ENCODE peak calls at places on chromosome 16, in six cellular contexts. One of them, this sample, is unnamed.
A peak's percentile ranks its signal among the peaks of the same experiment; 100 is the strongest.

GRCh38 chr16:13793788-13794461 is 126.0 kb upstream of the ERCC4 start:
- DNase-seq in testis: no peak
- DNase-seq in osteoblast: no peak
- DNase-seq in aorta: peak; percentile 68
- DNase-seq in cardiac muscle cell: no peak
- DNase-seq in CD8-positive, alpha-beta memory T cell: no peak
- DNase-seq in this sample: no peak

GRCh38 chr16:68287276-68288251 is 23.2 kb downstream of the SLC7A6OS start:
- DNase-seq in CD8-positive, alpha-beta memory T cell: peak; percentile 63
- DNase-seq in testis: peak; percentile 39
- DNase-seq in osteoblast: peak; percentile 96
- DNase-seq in cardiac muscle cell: peak; percentile 89
- DNase-seq in aorta: peak; percentile 90
- DNase-seq in this sample: no peak

GRCh38 chr16:15434425-15435215 is at the start of gene BMERB1:
- DNase-seq in osteoblast: peak; percentile 93
- DNase-seq in aorta: peak; percentile 87
- DNase-seq in cardiac muscle cell: peak; percentile 82
- DNase-seq in CD8-positive, alpha-beta memory T cell: peak; percentile 50
- DNase-seq in testis: peak; percentile 74
- DNase-seq in this sample: peak; percentile 93

GRCh38 chr16:27699540-27699939 is 149.6 kb downstream of the KATNIP start:
- DNase-seq in cardiac muscle cell: no peak
- DNase-seq in testis: no peak
- DNase-seq in CD8-positive, alpha-beta memory T cell: no peak
- DNase-seq in osteoblast: no peak
- DNase-seq in aorta: no peak
- DNase-seq in this sample: no peak

GRCh38 chr16:68980695-68981315 is 124.6 kb upstream of the HAS3 start:
- DNase-seq in testis: no peak
- DNase-seq in osteoblast: no peak
- DNase-seq in aorta: no peak
- DNase-seq in CD8-positive, alpha-beta memory T cell: no peak
- DNase-seq in cardiac muscle cell: no peak
- DNase-seq in this sample: no peak

GRCh38 chr16:78902291-78902690 is 698.2 kb downstream of the MAF start:
- DNase-seq in testis: no peak
- DNase-seq in cardiac muscle cell: no peak
- DNase-seq in aorta: no peak
- DNase-seq in CD8-positive, alpha-beta memory T cell: no peak
- DNase-seq in osteoblast: no peak
- DNase-seq in this sample: no peak

GRCh38 chr16:12260647-12261262 is 284.2 kb downstream of the SNX29 start:
- DNase-seq in osteoblast: peak; percentile 29
- DNase-seq in testis: peak; percentile 25
- DNase-seq in CD8-positive, alpha-beta memory T cell: no peak
- DNase-seq in aorta: no peak
- DNase-seq in cardiac muscle cell: peak; percentile 50
- DNase-seq in this sample: peak; percentile 85

GRCh38 chr16:27925612-27926011 is 137.9 kb downstream of the GSG1L start:
- DNase-seq in cardiac muscle cell: no peak
- DNase-seq in testis: no peak
- DNase-seq in osteoblast: no peak
- DNase-seq in aorta: no peak
- DNase-seq in CD8-positive, alpha-beta memory T cell: no peak
- DNase-seq in this sample: no peak

GRCh38 chr16:48347191-48347860 is 37.9 kb downstream of the SIAH1 start:
- DNase-seq in aorta: no peak
- DNase-seq in osteoblast: peak; percentile 62
- DNase-seq in CD8-positive, alpha-beta memory T cell: no peak
- DNase-seq in testis: no peak
- DNase-seq in cardiac muscle cell: no peak
- DNase-seq in this sample: no peak

GRCh38 chr16:2786061-2786825 is 1.1 kb downstream of the PRSS33 start:
- DNase-seq in cardiac muscle cell: no peak
- DNase-seq in osteoblast: peak; percentile 79
- DNase-seq in testis: no peak
- DNase-seq in aorta: peak; percentile 41
- DNase-seq in CD8-positive, alpha-beta memory T cell: peak; percentile 32
- DNase-seq in this sample: peak; percentile 44

GRCh38 chr16:85399583-85400284 is 213.4 kb upstream of the GSE1 start:
- DNase-seq in aorta: no peak
- DNase-seq in osteoblast: no peak
- DNase-seq in testis: peak; percentile 12
- DNase-seq in CD8-positive, alpha-beta memory T cell: peak; percentile 38
- DNase-seq in cardiac muscle cell: no peak
- DNase-seq in this sample: no peak

GRCh38 chr16:52090080-52090479 is 456.9 kb downstream of the TOX3 start:
- DNase-seq in cardiac muscle cell: no peak
- DNase-seq in osteoblast: no peak
- DNase-seq in testis: no peak
- DNase-seq in CD8-positive, alpha-beta memory T cell: no peak
- DNase-seq in aorta: no peak
- DNase-seq in this sample: no peak

GRCh38 chr16:80265624-80266306 is 275.0 kb upstream of the DYNLRB2 start:
- DNase-seq in CD8-positive, alpha-beta memory T cell: no peak
- DNase-seq in osteoblast: no peak
- DNase-seq in testis: no peak
- DNase-seq in aorta: no peak
- DNase-seq in cardiac muscle cell: no peak
- DNase-seq in this sample: no peak

GRCh38 chr16:66130296-66130910 is 236.1 kb upstream of the CDH5 start:
- DNase-seq in osteoblast: peak; percentile 79
- DNase-seq in CD8-positive, alpha-beta memory T cell: no peak
- DNase-seq in testis: no peak
- DNase-seq in cardiac muscle cell: peak; percentile 93
- DNase-seq in aorta: no peak
- DNase-seq in this sample: no peak

GRCh38 chr16:66204761-66205160 is 161.7 kb upstream of the CDH5 start:
- DNase-seq in aorta: no peak
- DNase-seq in osteoblast: peak; percentile 64
- DNase-seq in cardiac muscle cell: peak; percentile 86
- DNase-seq in CD8-positive, alpha-beta memory T cell: no peak
- DNase-seq in testis: no peak
- DNase-seq in this sample: no peak

GRCh38 chr16:20952144-20952797 is 51.7 kb downstream of the LYRM1 start:
- DNase-seq in testis: no peak
- DNase-seq in osteoblast: no peak
- DNase-seq in CD8-positive, alpha-beta memory T cell: no peak
- DNase-seq in cardiac muscle cell: no peak
- DNase-seq in aorta: no peak
- DNase-seq in this sample: no peak

GRCh38 chr16:56388209-56388608 is 37.1 kb downstream of the AMFR start:
- DNase-seq in CD8-positive, alpha-beta memory T cell: no peak
- DNase-seq in testis: no peak
- DNase-seq in osteoblast: no peak
- DNase-seq in aorta: no peak
- DNase-seq in cardiac muscle cell: no peak
- DNase-seq in this sample: no peak

GRCh38 chr16:2741168-2741567 is 11.3 kb upstream of the SRRM2 start:
- DNase-seq in osteoblast: no peak
- DNase-seq in testis: no peak
- DNase-seq in CD8-positive, alpha-beta memory T cell: no peak
- DNase-seq in aorta: no peak
- DNase-seq in cardiac muscle cell: no peak
- DNase-seq in this sample: no peak

GRCh38 chr16:81623365-81624102 is 155.6 kb upstream of the PLCG2 start:
- DNase-seq in testis: peak; percentile 62
- DNase-seq in aorta: no peak
- DNase-seq in CD8-positive, alpha-beta memory T cell: peak; percentile 70
- DNase-seq in osteoblast: no peak
- DNase-seq in cardiac muscle cell: peak; percentile 65
- DNase-seq in this sample: peak; percentile 78

GRCh38 chr16:5504028-5504758 is 406.6 kb upstream of the EEF2KMT start:
- DNase-seq in osteoblast: no peak
- DNase-seq in aorta: no peak
- DNase-seq in CD8-positive, alpha-beta memory T cell: no peak
- DNase-seq in testis: no peak
- DNase-seq in cardiac muscle cell: no peak
- DNase-seq in this sample: peak; percentile 14

GRCh38 chr16:87834668-87835473 is 34.4 kb downstream of the SLC7A5 start:
- DNase-seq in cardiac muscle cell: peak; percentile 43
- DNase-seq in testis: peak; percentile 91
- DNase-seq in aorta: no peak
- DNase-seq in CD8-positive, alpha-beta memory T cell: no peak
- DNase-seq in osteoblast: no peak
- DNase-seq in this sample: no peak

GRCh38 chr16:85535352-85536072 is 77.6 kb upstream of the GSE1 start:
- DNase-seq in osteoblast: no peak
- DNase-seq in testis: no peak
- DNase-seq in CD8-positive, alpha-beta memory T cell: no peak
- DNase-seq in cardiac muscle cell: no peak
- DNase-seq in aorta: no peak
- DNase-seq in this sample: peak; percentile 49

GRCh38 chr16:25868966-25869365 is 177.2 kb downstream of the HS3ST4 start:
- DNase-seq in testis: no peak
- DNase-seq in aorta: no peak
- DNase-seq in osteoblast: no peak
- DNase-seq in cardiac muscle cell: no peak
- DNase-seq in CD8-positive, alpha-beta memory T cell: no peak
- DNase-seq in this sample: no peak

GRCh38 chr16:85611455-85612190 is 1.5 kb upstream of the GSE1 start:
- DNase-seq in cardiac muscle cell: peak; percentile 79
- DNase-seq in aorta: peak; percentile 92
- DNase-seq in osteoblast: peak; percentile 99
- DNase-seq in testis: peak; percentile 83
- DNase-seq in CD8-positive, alpha-beta memory T cell: peak; percentile 65
- DNase-seq in this sample: peak; percentile 94

GRCh38 chr16:1184156-1184868 is 31.4 kb downstream of the CACNA1H start:
- DNase-seq in CD8-positive, alpha-beta memory T cell: no peak
- DNase-seq in cardiac muscle cell: no peak
- DNase-seq in osteoblast: no peak
- DNase-seq in aorta: no peak
- DNase-seq in testis: no peak
- DNase-seq in this sample: peak; percentile 67

GRCh38 chr16:23207485-23207884 is 24.9 kb downstream of the SCNN1G start:
- DNase-seq in cardiac muscle cell: no peak
- DNase-seq in aorta: no peak
- DNase-seq in osteoblast: no peak
- DNase-seq in CD8-positive, alpha-beta memory T cell: no peak
- DNase-seq in testis: no peak
- DNase-seq in this sample: no peak

GRCh38 chr16:50683689-50684374 is 2.7 kb upstream of the SNX20 start:
- DNase-seq in testis: no peak
- DNase-seq in cardiac muscle cell: no peak
- DNase-seq in CD8-positive, alpha-beta memory T cell: peak; percentile 74
- DNase-seq in aorta: no peak
- DNase-seq in osteoblast: peak; percentile 31
- DNase-seq in this sample: no peak

GRCh38 chr16:67034478-67034877 is 5.5 kb downstream of the CBFB start:
- DNase-seq in testis: no peak
- DNase-seq in osteoblast: no peak
- DNase-seq in CD8-positive, alpha-beta memory T cell: no peak
- DNase-seq in cardiac muscle cell: peak; percentile 53
- DNase-seq in aorta: no peak
- DNase-seq in this sample: no peak

GRCh38 chr16:57591086-57591869 is 37.2 kb upstream of the ADGRG1 start:
- DNase-seq in aorta: peak; percentile 74
- DNase-seq in CD8-positive, alpha-beta memory T cell: peak; percentile 80
- DNase-seq in testis: peak; percentile 82
- DNase-seq in osteoblast: peak; percentile 84
- DNase-seq in cardiac muscle cell: peak; percentile 76
- DNase-seq in this sample: peak; percentile 81

DNA sequence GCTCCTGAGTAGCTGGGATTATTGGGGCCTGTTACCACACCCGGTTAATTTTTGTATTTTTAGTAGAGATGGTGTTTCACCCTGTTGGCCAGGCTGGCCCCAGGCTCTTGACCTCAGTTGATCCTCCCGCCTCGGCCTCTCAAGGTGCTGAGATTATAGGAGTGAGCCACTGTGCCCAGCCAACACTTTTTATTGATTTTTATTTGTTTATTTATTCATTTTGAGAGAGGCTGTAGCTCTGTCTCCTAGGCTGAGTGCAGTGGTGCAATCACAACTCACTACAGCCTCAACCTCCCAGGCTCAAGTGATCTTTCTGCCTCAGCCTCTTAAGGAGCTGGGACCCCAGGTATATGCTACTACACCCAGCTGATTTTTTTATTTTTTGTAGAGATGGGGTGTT is 54.7 kb downstream of the TNRC6A start:
- DNase-seq in cardiac muscle cell: no peak
- DNase-seq in testis: no peak
- DNase-seq in CD8-positive, alpha-beta memory T cell: no peak
- DNase-seq in aorta: no peak
- DNase-seq in osteoblast: no peak
- DNase-seq in this sample: no peak
- H3K36me3 ChIP-seq in cardiac muscle cell: peaks cover 38% of the 10 kb centered on the region
- H3K36me3 ChIP-seq in testis: no peaks in the 10 kb centered on the region
- H3K36me3 ChIP-seq in CD8-positive, alpha-beta memory T cell: peaks cover 12% of the 10 kb centered on the region
- H3K36me3 ChIP-seq in aorta: peaks cover 1% of the 10 kb centered on the region
- H3K36me3 ChIP-seq in osteoblast: peaks cover 59% of the 10 kb centered on the region
- H3K36me3 ChIP-seq in this sample: peaks cover 34% of the 10 kb centered on the region

DNA sequence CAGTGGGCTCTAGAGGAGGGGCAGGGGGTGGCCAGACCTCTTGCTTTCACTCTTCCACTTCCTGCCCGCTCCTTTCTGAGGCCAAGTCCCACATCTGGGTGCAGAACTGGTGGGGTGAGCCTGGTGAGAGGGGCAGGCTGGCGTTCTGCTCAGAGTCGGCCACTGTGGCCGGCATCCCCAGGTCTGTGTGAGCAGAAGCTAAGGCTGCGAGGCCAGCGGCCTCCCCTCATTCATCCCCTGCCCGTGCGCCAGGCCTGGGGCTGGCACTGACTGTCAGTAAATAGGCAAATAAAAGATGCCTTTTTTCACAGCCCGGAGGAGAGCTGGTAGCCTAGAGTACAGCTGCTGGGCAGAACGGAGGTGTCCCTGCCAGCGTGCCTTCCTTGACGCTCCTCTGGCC is 1.2 kb downstream of the DEF8 start:
- DNase-seq in aorta: no peak
- DNase-seq in cardiac muscle cell: no peak
- DNase-seq in CD8-positive, alpha-beta memory T cell: no peak
- DNase-seq in testis: no peak
- DNase-seq in osteoblast: peak; percentile 77
- DNase-seq in this sample: no peak
- H3K4me3 ChIP-seq in aorta: no peak overlapping the region
- H3K4me3 ChIP-seq in cardiac muscle cell: peak overlapping the region; percentile 52
- H3K4me3 ChIP-seq in CD8-positive, alpha-beta memory T cell: no peak overlapping the region
- H3K4me3 ChIP-seq in testis: no peak overlapping the region
- H3K4me3 ChIP-seq in osteoblast: peak overlapping the region; percentile 76
- H3K4me3 ChIP-seq in this sample: no peak overlapping the region

GRCh38 chr16:54191163-54191562 is 95.4 kb downstream of the IRX3 start:
- DNase-seq in osteoblast: no peak
- DNase-seq in aorta: no peak
- DNase-seq in CD8-positive, alpha-beta memory T cell: no peak
- DNase-seq in testis: no peak
- DNase-seq in cardiac muscle cell: no peak
- DNase-seq in this sample: no peak
- H3K27me3 ChIP-seq in osteoblast: peaks cover 21% of the 10 kb centered on the region
- H3K27me3 ChIP-seq in aorta: no peaks in the 10 kb centered on the region
- H3K27me3 ChIP-seq in CD8-positive, alpha-beta memory T cell: no peaks in the 10 kb centered on the region
- H3K27me3 ChIP-seq in testis: no peaks in the 10 kb centered on the region
- H3K27me3 ChIP-seq in cardiac muscle cell: no peaks in the 10 kb centered on the region
- H3K27me3 ChIP-seq in this sample: no peaks in the 10 kb centered on the region

DNA sequence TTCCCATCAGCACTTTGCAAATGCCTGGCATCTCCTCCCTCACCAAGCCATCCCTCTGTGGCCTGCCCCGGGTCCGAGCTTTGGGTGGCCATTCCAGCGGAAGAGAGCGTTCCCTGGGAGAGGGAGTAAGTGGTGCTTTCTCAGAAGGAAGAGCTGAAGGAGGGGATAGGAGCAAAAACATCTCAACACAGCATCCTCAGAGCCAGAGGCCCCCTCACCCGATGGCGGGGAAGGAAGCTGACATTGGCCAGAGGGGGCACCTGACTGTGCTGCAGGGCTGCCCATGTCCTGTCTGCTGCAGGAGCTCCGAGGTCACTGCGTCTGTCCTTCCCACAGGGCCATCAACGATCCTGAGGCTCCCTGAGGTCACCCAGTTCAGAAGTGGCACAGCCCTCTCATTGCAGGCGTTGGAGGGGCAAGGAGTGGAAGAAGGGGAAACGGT is 427 bp upstream of the TLCD3B start:
- DNase-seq in testis: no peak
- DNase-seq in cardiac muscle cell: no peak
- DNase-seq in CD8-positive, alpha-beta memory T cell: no peak
- DNase-seq in aorta: no peak
- DNase-seq in osteoblast: peak; percentile 59
- DNase-seq in this sample: peak; percentile 60
- H3K36me3 ChIP-seq in testis: no peaks in the 10 kb centered on the region
- H3K36me3 ChIP-seq in cardiac muscle cell: no peaks in the 10 kb centered on the region
- H3K36me3 ChIP-seq in CD8-positive, alpha-beta memory T cell: no peaks in the 10 kb centered on the region
- H3K36me3 ChIP-seq in aorta: no peaks in the 10 kb centered on the region
- H3K36me3 ChIP-seq in osteoblast: no peaks in the 10 kb centered on the region
- H3K36me3 ChIP-seq in this sample: no peaks in the 10 kb centered on the region

This sample was measured in H7.